ENCODE peak calls at places on chromosomes 16 and 17, in six cellular contexts. R is brain microvascular endothelial cell; B is C1 segment of cervical spinal cord; N is aorta; D is stimulated activated CD4-positive, alpha-beta T cell treated with anti-CD3 and anti-CD28 coated beads, TNF-alpha, amount 100 ng/mL, for 48 hours; A is neural progenitor cell. M is an unnamed sample.

GRCh38 chr17:79632432-79632735 is 21.5 kb upstream of the RBFOX3 start:
- DNase-seq in R (no peak), B (no peak), N (peak), D (no peak), A (no peak), M (no peak)

GRCh38 chr17:80636356-80637285 is 92.0 kb downstream of the RPTOR start:
- DNase-seq in R (no peak), B (no peak), N (no peak), D (no peak), A (no peak), M (no peak)

GRCh38 chr16:4227040-4227332 is 14.9 kb downstream of the SRL start:
- DNase-seq in R (no peak), B (no peak), N (no peak), D (no peak), A (no peak), M (no peak)

GRCh38 chr17:72438783-72439182 is 318.0 kb downstream of the SOX9 start:
- DNase-seq in R (no peak), B (no peak), N (no peak), D (no peak), A (no peak), M (no peak)

GRCh38 chr16:52318259-52319008 is 228.5 kb downstream of the TOX3 start:
- DNase-seq in R (no peak), B (no peak), N (no peak), D (no peak), A (peak), M (no peak)

GRCh38 chr16:9402293-9402865 is 310.9 kb downstream of the HAPSTR1 start:
- DNase-seq in R (no peak), B (no peak), N (no peak), D (no peak), A (no peak), M (no peak)

GRCh38 chr16:74480150-74481029 is 59.1 kb upstream of the CLEC18B start:
- DNase-seq in R (no peak), B (no peak), N (no peak), D (no peak), A (peak), M (no peak)

GRCh38 chr16:28496844-28497243 is 2.4 kb downstream of the APOBR start:
- DNase-seq in R (no peak), B (no peak), N (no peak), D (no peak), A (no peak), M (no peak)

GRCh38 chr17:282000-282911 is 70.4 kb downstream of the RPH3AL start:
- DNase-seq in R (no peak), B (no peak), N (peak), D (no peak), A (no peak), M (no peak)

GRCh38 chr17:27558341-27558740 is 72.6 kb upstream of the LGALS9 start:
- DNase-seq in R (no peak), B (no peak), N (no peak), D (no peak), A (no peak), M (no peak)

GRCh38 chr17:42904110-42904469 is 3.5 kb downstream of the G6PC1 start:
- DNase-seq in R (no peak), B (no peak), N (no peak), D (no peak), A (no peak), M (no peak)

GRCh38 chr16:57606147-57606846 is 22.1 kb upstream of the ADGRG1 start:
- DNase-seq in R (no peak), B (no peak), N (no peak), D (no peak), A (no peak), M (no peak)

GRCh38 chr17:37373530-37374159 is 2.1 kb upstream of the C17orf78 start:
- DNase-seq in R (peak), B (peak), N (no peak), D (peak), A (peak), M (peak)

GRCh38 chr16:65121870-65122723 is at the start of gene CDH11:
- DNase-seq in R (peak), B (peak), N (peak), D (no peak), A (peak), M (peak)

GRCh38 chr16:24834459-24835335 is 11.1 kb upstream of the SLC5A11 start:
- DNase-seq in R (peak), B (peak), N (no peak), D (no peak), A (peak), M (peak)

GRCh38 chr16:31477220-31478216 is 5.4 kb upstream of the SLC5A2 start:
- DNase-seq in R (no peak), B (no peak), N (no peak), D (no peak), A (peak), M (no peak)

GRCh38 chr17:56257075-56257474 is 103.8 kb downstream of the ANKFN1 start:
- DNase-seq in R (no peak), B (no peak), N (no peak), D (no peak), A (no peak), M (no peak)

GRCh38 chr16:50254072-50254471 is 12.3 kb upstream of the ADCY7 start:
- DNase-seq in R (no peak), B (no peak), N (no peak), D (no peak), A (no peak), M (no peak)

GRCh38 chr16:82761236-82761635 is 134.5 kb downstream of the CDH13 start:
- DNase-seq in R (peak), B (no peak), N (peak), D (no peak), A (no peak), M (no peak)

GRCh38 chr16:28623172-28623711 is 13.4 kb upstream of the SULT1A1 start:
- DNase-seq in R (no peak), B (no peak), N (peak), D (peak), A (no peak), M (peak)

GRCh38 chr16:22250522-22250921 is 44.4 kb downstream of the EEF2K start:
- DNase-seq in R (no peak), B (no peak), N (no peak), D (no peak), A (no peak), M (no peak)

GRCh38 chr17:15918661-15919259 is 26.2 kb upstream of the ADORA2B start:
- DNase-seq in R (no peak), B (no peak), N (no peak), D (no peak), A (no peak), M (no peak)

GRCh38 chr17:48637323-48638260 is 11.4 kb upstream of the HOXB9 start:
- DNase-seq in R (no peak), B (no peak), N (peak), D (no peak), A (no peak), M (no peak)

GRCh38 chr16:29770250-29770929 is 7.7 kb upstream of the ZG16 start:
- DNase-seq in R (no peak), B (no peak), N (no peak), D (no peak), A (no peak), M (no peak)

GRCh38 chr17:7932949-7933348 is 943 bp downstream of the CNTROB start:
- DNase-seq in R (peak), B (no peak), N (no peak), D (no peak), A (peak), M (no peak)

GRCh38 chr16:88066234-88066633 is 115.0 kb downstream of the BANP start:
- DNase-seq in R (no peak), B (no peak), N (no peak), D (no peak), A (no peak), M (no peak)

GRCh38 chr16:30350134-30350871 is 4.8 kb downstream of the CD2BP2 start:
- DNase-seq in R (no peak), B (no peak), N (no peak), D (no peak), A (no peak), M (no peak)

GRCh38 chr17:81322271-81323082 is 27.4 kb upstream of the SLC38A10 start:
- DNase-seq in R (no peak), B (no peak), N (no peak), D (peak), A (no peak), M (no peak)